ENCODE peak calls at places on chromosomes 16 and 17, in five cellular contexts. C is AG04450, I is RCC 7860, N is glutamatergic neuron, P is RPMI7951. Z is an unnamed sample.
A peak's percentile ranks its signal among the peaks of the same experiment; 100 is the strongest.

GRCh38 chr16:4570086-4570485 is 13.9 kb downstream of the C16orf96 start:
- DNase-seq in C (no peak), I (no peak), N (no peak), P (no peak), Z (no peak)

GRCh38 chr16:85570735-85571562 is 42.2 kb upstream of the GSE1 start:
- DNase-seq in C (no peak), I (no peak), N (no peak), P (no peak), Z (no peak)

GRCh38 chr16:70687172-70687531 is 1.3 kb upstream of the MTSS2 start:
- DNase-seq in C (no peak), I (no peak), N (peak; percentile 41), P (no peak), Z (no peak)

GRCh38 chr17:28983286-28984240 is 22.3 kb downstream of the SEZ6 start:
- DNase-seq in C (no peak), I (no peak), N (no peak), P (no peak), Z (peak; percentile 86)

GRCh38 chr16:67543582-67543981 is 15.0 kb downstream of the RIPOR1 start:
- DNase-seq in C (no peak), I (no peak), N (no peak), P (no peak), Z (no peak)

GRCh38 chr16:10835281-10835931 is 16.8 kb upstream of the TVP23A start:
- DNase-seq in C (no peak), I (no peak), N (no peak), P (no peak), Z (no peak)

GRCh38 chr17:43860927-43861622 is 14.1 kb downstream of the CD300LG start:
- DNase-seq in C (no peak), I (no peak), N (no peak), P (no peak), Z (no peak)

GRCh38 chr16:56298948-56299602 is 107.8 kb downstream of the GNAO1 start:
- DNase-seq in C (no peak), I (no peak), N (no peak), P (peak; percentile 14), Z (no peak)

GRCh38 chr17:66953661-66954060 is 10.8 kb upstream of the CACNG4 start:
- DNase-seq in C (no peak), I (no peak), N (no peak), P (no peak), Z (no peak)

GRCh38 chr17:55454906-55455474 is 33.4 kb upstream of the MMD start:
- DNase-seq in C (peak; percentile 90), I (peak; percentile 45), N (no peak), P (peak; percentile 35), Z (no peak)

GRCh38 chr16:4698321-4699029 is 5.1 kb downstream of the NUDT16L1 start:
- DNase-seq in C (no peak), I (no peak), N (no peak), P (no peak), Z (no peak)

GRCh38 chr16:68406458-68407041 is 41.8 kb downstream of the SMPD3 start:
- DNase-seq in C (no peak), I (peak; percentile 17), N (no peak), P (peak; percentile 32), Z (no peak)